ENCODE peak calls at places on chromosomes 16 and 17, in seven cellular contexts. U is LHCN-M2; K is stomach; B is T-helper 17 cell; I is NCI-H510A treated with DMSO at 0.1 percent for 48 hours; Z is activated CD8-positive, alpha-beta T cell treated with anti-CD3 and anti-CD28 coated beads for 36 hours; E is AG08395. Q is an unnamed sample.

GRCh38 chr17:45119964-45120363 is 12.4 kb downstream of the PLCD3 start:
- DNase-seq in U (no peak), K (no peak), B (no peak), I (no peak), Z (no peak), E (no peak), Q (no peak)

GRCh38 chr17:74928786-74929185 is 4.7 kb downstream of the OTOP2 start:
- DNase-seq in U (no peak), K (no peak), B (no peak), I (no peak), Z (no peak), E (no peak), Q (no peak)

GRCh38 chr16:13046422-13046821 is 145.0 kb downstream of the SHISA9 start:
- DNase-seq in U (no peak), K (no peak), B (no peak), I (no peak), Z (no peak), E (no peak), Q (no peak)

GRCh38 chr16:24539850-24540484 is 601 bp downstream of the RBBP6 start:
- DNase-seq in U (no peak), K (peak), B (peak), I (no peak), Z (peak), E (peak), Q (peak)

GRCh38 chr16:28326881-28327610 is 34.7 kb downstream of the SBK1 start:
- DNase-seq in U (peak), K (peak), B (peak), I (peak), Z (peak), E (peak), Q (peak)

GRCh38 chr17:44203731-44204452 is 4.2 kb upstream of the ATXN7L3 start:
- DNase-seq in U (peak), K (no peak), B (no peak), I (peak), Z (peak), E (peak), Q (no peak)

GRCh38 chr16:19105891-19106624 is 7.7 kb upstream of the ITPRIPL2 start:
- DNase-seq in U (no peak), K (no peak), B (no peak), I (no peak), Z (no peak), E (no peak), Q (no peak)

GRCh38 chr16:31880322-31880979 is 6.8 kb downstream of the ZNF267 start:
- DNase-seq in U (peak), K (no peak), B (no peak), I (no peak), Z (peak), E (peak), Q (peak)

GRCh38 chr17:80826955-80827645 is 164.5 kb upstream of the CHMP6 start:
- DNase-seq in U (peak), K (no peak), B (peak), I (no peak), Z (peak), E (peak), Q (no peak)

GRCh38 chr17:17778308-17779014 is 58.3 kb downstream of the SREBF1 start:
- DNase-seq in U (no peak), K (peak), B (no peak), I (no peak), Z (no peak), E (peak), Q (no peak)

GRCh38 chr16:12695454-12695853 is 108.2 kb downstream of the CPPED1 start:
- DNase-seq in U (no peak), K (no peak), B (no peak), I (no peak), Z (no peak), E (no peak), Q (no peak)

GRCh38 chr17:45218895-45219661 is 2.6 kb upstream of the FMNL1 start:
- DNase-seq in U (peak), K (peak), B (peak), I (peak), Z (peak), E (peak), Q (peak)

GRCh38 chr16:66508261-66508913 is 41.5 kb downstream of the TK2 start:
- DNase-seq in U (no peak), K (peak), B (no peak), I (no peak), Z (no peak), E (no peak), Q (no peak)

GRCh38 chr17:47810200-47810821 is 11.3 kb downstream of the OSBPL7 start:
- DNase-seq in U (peak), K (peak), B (no peak), I (no peak), Z (peak), E (peak), Q (no peak)

GRCh38 chr16:81600275-81600674 is 155.7 kb downstream of the CMIP start:
- DNase-seq in U (peak), K (no peak), B (no peak), I (no peak), Z (no peak), E (peak), Q (no peak)

GRCh38 chr16:75256871-75257343 is 5.5 kb upstream of the BCAR1 start:
- DNase-seq in U (peak), K (peak), B (no peak), I (peak), Z (no peak), E (peak), Q (no peak)

GRCh38 chr17:44223574-44224046 is 4.1 kb upstream of the UBTF start:
- DNase-seq in U (no peak), K (no peak), B (no peak), I (no peak), Z (no peak), E (peak), Q (no peak)

GRCh38 chr17:80424261-80424660 is 9.3 kb downstream of the ENDOV start:
- DNase-seq in U (no peak), K (no peak), B (no peak), I (no peak), Z (no peak), E (no peak), Q (no peak)

GRCh38 chr16:85365120-85365519 is 248.0 kb upstream of the GSE1 start:
- DNase-seq in U (no peak), K (peak), B (no peak), I (peak), Z (no peak), E (no peak), Q (no peak)

GRCh38 chr17:77352996-77353395 is 212.2 kb downstream of the SEC14L1 start:
- DNase-seq in U (no peak), K (peak), B (no peak), I (no peak), Z (no peak), E (no peak), Q (no peak)

GRCh38 chr17:49913226-49914095 is 55.5 kb upstream of the DLX4 start:
- DNase-seq in U (peak), K (no peak), B (no peak), I (no peak), Z (no peak), E (peak), Q (no peak)

GRCh38 chr16:49452568-49452967 is 79.0 kb downstream of the C16orf78 start:
- DNase-seq in U (no peak), K (no peak), B (no peak), I (peak), Z (no peak), E (no peak), Q (no peak)

Q was measured in T follicular helper cell.